ENCODE peak calls at places on chromosomes 16 and 17, in nine cellular contexts. S, Y, X, U, A, J, M, G and N are unnamed samples.

GRCh38 chr17:39404542-39405378 is 3.3 kb upstream of the FBXL20 start:
- DNase-seq in A (no peak), J (no peak), S (no peak), U (peak; percentile 88), X (peak; percentile 91), G (no peak), Y (peak; percentile 24), M (peak; percentile 80), N (no peak)

GRCh38 chr16:19382887-19383816 is 34.5 kb upstream of the TMC5 start:
- DNase-seq in U (no peak), M (no peak), A (no peak), G (peak; percentile 69), Y (no peak), X (no peak), J (peak; percentile 78), S (no peak), N (no peak)

GRCh38 chr17:73719588-73720071 is 75.4 kb upstream of the SDK2 start:
- DNase-seq in A (peak; percentile 24), G (no peak), X (no peak), M (no peak), S (no peak), U (no peak), J (peak; percentile 96), Y (no peak), N (peak; percentile 89)

GRCh38 chr17:48997103-48997826 is at the start of gene IGF2BP1:
- DNase-seq in G (no peak), J (peak; percentile 61), U (peak; percentile 68), M (peak; percentile 88), Y (peak; percentile 80), S (peak; percentile 70), A (peak; percentile 88), X (peak; percentile 78), N (peak; percentile 93)

GRCh38 chr17:45719335-45720071 is 64.6 kb upstream of the CRHR1 start:
- DNase-seq in U (peak; percentile 89), S (no peak), M (peak; percentile 82), J (no peak), A (peak; percentile 69), X (peak; percentile 74), G (no peak), Y (no peak), N (peak; percentile 54)

GRCh38 chr16:81956213-81956948 is 54.9 kb downstream of the SDR42E1 start:
- DNase-seq in J (no peak), G (no peak), X (no peak), M (no peak), U (no peak), Y (no peak), A (no peak), S (no peak), N (no peak)

GRCh38 chr17:18980682-18981384 is 23.7 kb downstream of the FAM83G start:
- DNase-seq in J (no peak), X (peak; percentile 88), G (no peak), A (no peak), S (no peak), M (no peak), U (peak; percentile 70), Y (no peak), N (peak; percentile 47)

GRCh38 chr16:89720520-89720858 is 209 bp downstream of the VPS9D1 start:
- DNase-seq in G (no peak), Y (no peak), X (no peak), J (peak; percentile 85), A (peak; percentile 67), U (peak; percentile 23), S (no peak), M (no peak), N (peak; percentile 81)

GRCh38 chr17:17727111-17727659 is 45.9 kb downstream of the RAI1 start:
- DNase-seq in G (no peak), M (no peak), Y (no peak), A (no peak), X (no peak), U (no peak), S (no peak), J (no peak), N (no peak)

GRCh38 chr17:70089513-70090148 is 14.6 kb downstream of the KCNJ16 start:
- DNase-seq in J (peak; percentile 42), M (no peak), X (no peak), G (no peak), A (no peak), S (no peak), U (no peak), Y (no peak), N (no peak)

GRCh38 chr17:70093163-70093562 is 18.1 kb downstream of the KCNJ16 start:
- DNase-seq in S (no peak), U (no peak), G (no peak), J (no peak), M (no peak), Y (no peak), X (no peak), A (no peak), N (no peak)

GRCh38 chr17:70091005-70091568 is 16.1 kb downstream of the KCNJ16 start:
- DNase-seq in J (no peak), U (no peak), M (no peak), S (no peak), Y (peak; percentile 27), X (no peak), A (no peak), G (no peak), N (no peak)

GRCh38 chr17:70095455-70095854 is 20.4 kb downstream of the KCNJ16 start:
- DNase-seq in Y (no peak), S (no peak), U (no peak), G (no peak), X (no peak), J (no peak), A (no peak), M (no peak), N (no peak)

GRCh38 chr17:70091681-70092080 is 16.7 kb downstream of the KCNJ16 start:
- DNase-seq in U (no peak), S (no peak), A (no peak), Y (peak; percentile 39), J (no peak), M (no peak), G (no peak), X (peak; percentile 62), N (no peak)
- H3K4me2 ChIP-seq in U (no peak overlapping the region), S (no peak overlapping the region), A (no peak overlapping the region), Y (no peak overlapping the region), J (no peak overlapping the region), M (no peak overlapping the region), G (no peak overlapping the region), X (peak overlapping the region; percentile 50), N (no peak overlapping the region)

DNA sequence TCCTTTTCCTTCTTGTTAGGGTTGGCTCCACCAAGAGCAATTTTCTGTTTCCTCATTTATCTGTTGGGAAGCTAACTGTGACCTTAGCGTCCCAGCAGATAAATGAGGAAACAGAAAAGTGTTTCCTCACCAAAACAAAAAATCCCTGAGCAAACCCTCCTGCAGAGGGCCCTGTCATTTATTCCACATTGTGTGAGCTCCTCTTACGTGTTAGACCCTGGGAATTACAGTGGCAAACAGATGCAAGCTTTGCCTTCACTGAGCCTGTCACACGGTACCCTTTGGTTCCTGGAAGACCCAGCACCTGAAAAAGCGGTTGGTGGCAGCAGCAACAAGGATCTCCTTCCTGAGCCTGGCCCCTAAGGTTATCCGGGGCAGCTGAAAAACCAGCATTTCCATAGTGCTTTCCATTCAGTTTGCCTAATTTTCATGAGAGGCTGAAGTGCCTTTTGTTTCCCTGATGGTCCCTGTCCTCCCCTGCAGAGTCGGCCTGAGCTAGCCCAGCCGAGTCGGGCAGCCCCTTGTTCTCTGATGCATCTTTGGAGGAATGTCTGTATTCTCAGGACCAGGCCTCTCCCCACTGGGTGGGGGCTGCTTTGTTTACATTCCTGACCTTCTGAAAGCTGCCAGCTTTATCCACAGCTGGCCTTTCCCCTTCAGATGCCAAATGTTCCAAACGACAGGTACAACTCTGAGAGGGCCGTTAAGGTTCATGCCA is 34.7 kb downstream of the YPEL2 start:
- DNase-seq in J (no peak), S (no peak), G (no peak), Y (no peak), A (peak; percentile 93), U (peak; percentile 71), X (no peak), M (no peak), N (peak; percentile 91)
- TF ChIP-seq CTCF in J (peak; percentile 18), S (no peak), G (no peak), Y (no peak), A (peak; percentile 18), U (no peak), X (no peak), M (no peak), N (peak; percentile 24)

DNA sequence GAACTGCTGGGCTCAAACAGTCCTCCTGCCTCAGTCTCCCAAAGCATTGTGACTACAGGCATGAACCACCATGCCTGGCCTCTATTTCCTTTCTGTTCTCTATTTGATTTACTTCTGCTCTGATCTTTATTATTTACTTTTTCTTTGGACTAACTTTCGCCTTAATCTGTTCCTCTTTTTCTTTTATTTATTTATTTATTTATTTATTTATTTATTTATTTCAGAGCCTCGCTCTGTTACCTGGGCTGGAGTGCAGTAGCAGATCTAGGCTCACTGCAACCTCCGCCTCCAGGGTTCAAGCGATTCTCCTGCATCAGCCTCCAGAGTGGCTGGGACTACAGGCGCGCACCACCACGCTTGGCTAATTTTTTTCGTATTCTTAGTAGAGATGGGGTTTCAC is 1158.3 kb upstream of the GOT2 start:
- DNase-seq in G (no peak), M (no peak), A (no peak), J (no peak), X (no peak), S (no peak), U (no peak), Y (no peak), N (no peak)
- H3K4me2 ChIP-seq in G (no peak overlapping the region), M (no peak overlapping the region), A (no peak overlapping the region), J (no peak overlapping the region), X (no peak overlapping the region), S (no peak overlapping the region), U (no peak overlapping the region), Y (no peak overlapping the region), N (no peak overlapping the region)

GRCh38 chr17:80676096-80676466 is 131.4 kb downstream of the RPTOR start:
- DNase-seq in A (no peak), J (no peak), S (no peak), X (no peak), M (no peak), G (no peak), Y (no peak), U (no peak), N (no peak)

GRCh38 chr17:80676564-80676963 is 131.9 kb downstream of the RPTOR start:
- DNase-seq in Y (no peak), X (no peak), J (no peak), S (no peak), G (no peak), U (no peak), A (no peak), M (no peak), N (no peak)

GRCh38 chr17:80679816-80680215 is 135.2 kb downstream of the RPTOR start:
- DNase-seq in U (no peak), G (no peak), Y (no peak), J (no peak), S (no peak), M (no peak), A (no peak), X (no peak), N (no peak)

GRCh38 chr17:80677214-80677756 is 132.6 kb downstream of the RPTOR start:
- DNase-seq in A (no peak), X (no peak), S (no peak), U (no peak), M (no peak), J (no peak), Y (no peak), G (no peak), N (no peak)

DNA sequence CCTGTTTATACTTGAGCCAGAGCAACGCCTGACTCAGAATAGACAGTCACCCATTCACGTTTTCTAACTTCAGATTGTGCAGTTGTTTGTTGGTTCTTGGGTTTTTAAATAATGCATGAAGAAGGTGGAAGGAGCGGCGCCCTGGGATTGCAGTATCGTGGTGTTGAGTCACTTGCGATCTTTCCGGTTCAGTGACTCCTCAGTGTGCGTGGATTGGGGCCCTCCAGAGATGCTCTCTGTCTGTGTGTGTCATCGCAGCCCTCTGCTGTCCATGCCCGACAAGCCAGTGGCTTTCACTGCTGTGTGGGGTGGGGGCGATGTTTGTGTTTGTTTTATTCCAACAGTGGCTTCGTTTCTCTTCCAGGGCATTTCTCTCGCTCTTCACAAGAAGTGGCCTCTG is 134.0 kb downstream of the RPTOR start:
- DNase-seq in U (peak; percentile 91), X (peak; percentile 91), G (no peak), M (no peak), Y (no peak), A (no peak), S (no peak), J (no peak), N (peak; percentile 55)
- TF ChIP-seq CTCF in U (peak; percentile 7), X (peak; percentile 35), G (no peak), M (no peak), Y (no peak), A (no peak), S (no peak), J (no peak), N (no peak)